ENCODE peak calls at places on chromosomes 4 and X, in eight cellular contexts. U is neural progenitor cell, P is cardiac muscle cell, G is left ventricle myocardium inferior, K is HL-60, W is neuronal stem cell, T is tibial nerve, R is H9. J is an unnamed sample.

GRCh38 chr4:89000844-89001360 is 56.1 kb downstream of the FAM13A start:
- DNase-seq in U (no peak), P (no peak), G (no peak), K (no peak), W (no peak), T (no peak), R (no peak), J (peak; percentile 94)

GRCh38 chr4:48944659-48945290 is 38.2 kb upstream of the OCIAD2 start:
- DNase-seq in U (peak; percentile 48), P (no peak), G (no peak), K (peak; percentile 23), W (no peak), T (no peak), R (peak; percentile 71), J (no peak)

GRCh38 chrX:15310117-15310516 is 5.3 kb downstream of the ASB11 start:
- DNase-seq in U (no peak), P (peak; percentile 50), G (no peak), K (no peak), W (no peak), T (no peak), R (no peak), J (peak; percentile 5)

GRCh38 chr4:93261207-93261606 is 567.3 kb upstream of the ATOH1 start:
- DNase-seq in U (no peak), P (no peak), G (no peak), K (no peak), W (no peak), T (no peak), R (no peak), J (no peak)

GRCh38 chr4:173025131-173025530 is 143.5 kb upstream of the GALNT7 start:
- DNase-seq in U (peak; percentile 82), P (peak; percentile 80), G (no peak), K (peak; percentile 77), W (peak; percentile 50), T (no peak), R (peak; percentile 65), J (peak; percentile 81)

GRCh38 chrX:1874416-1874815 is 259.6 kb downstream of the ASMT start:
- DNase-seq in U (no peak), P (no peak), G (no peak), K (no peak), W (no peak), T (no peak), R (no peak), J (no peak)

GRCh38 chr4:8391071-8391470 is 49.5 kb downstream of the ACOX3 start:
- DNase-seq in U (no peak), P (no peak), G (no peak), K (no peak), W (no peak), T (no peak), R (no peak), J (no peak)

GRCh38 chr4:8297691-8298485 is 28.3 kb downstream of the HTRA3 start:
- DNase-seq in U (no peak), P (no peak), G (peak; percentile 13), K (no peak), W (no peak), T (no peak), R (no peak), J (no peak)

GRCh38 chr4:153792007-153792892 is 3.4 kb upstream of the SFRP2 start:
- DNase-seq in U (peak; percentile 90), P (peak; percentile 80), G (no peak), K (peak; percentile 18), W (peak; percentile 94), T (peak; percentile 70), R (peak; percentile 94), J (peak; percentile 11)
- H3K27me3 ChIP-seq in U (peaks cover 7% of the 10 kb centered on the region), P (peaks cover 54% of the 10 kb centered on the region), G (peaks cover 96% of the 10 kb centered on the region), K (peaks cover 77% of the 10 kb centered on the region), W (no peaks in the 10 kb centered on the region), T (no peaks in the 10 kb centered on the region), R (no peaks in the 10 kb centered on the region), J (peaks cover 48% of the 10 kb centered on the region)

GRCh38 chr4:188329526-188329925 is 190.3 kb downstream of the TRIML1 start:
- DNase-seq in U (no peak), P (no peak), G (no peak), K (no peak), W (no peak), T (no peak), R (no peak), J (peak; percentile 2)

GRCh38 chr4:188336891-188337290 is 197.7 kb downstream of the TRIML1 start:
- DNase-seq in U (no peak), P (no peak), G (no peak), K (no peak), W (no peak), T (no peak), R (no peak), J (no peak)

GRCh38 chr4:188328966-188329365 is 189.7 kb downstream of the TRIML1 start:
- DNase-seq in U (no peak), P (no peak), G (no peak), K (no peak), W (no peak), T (no peak), R (no peak), J (no peak)

DNA sequence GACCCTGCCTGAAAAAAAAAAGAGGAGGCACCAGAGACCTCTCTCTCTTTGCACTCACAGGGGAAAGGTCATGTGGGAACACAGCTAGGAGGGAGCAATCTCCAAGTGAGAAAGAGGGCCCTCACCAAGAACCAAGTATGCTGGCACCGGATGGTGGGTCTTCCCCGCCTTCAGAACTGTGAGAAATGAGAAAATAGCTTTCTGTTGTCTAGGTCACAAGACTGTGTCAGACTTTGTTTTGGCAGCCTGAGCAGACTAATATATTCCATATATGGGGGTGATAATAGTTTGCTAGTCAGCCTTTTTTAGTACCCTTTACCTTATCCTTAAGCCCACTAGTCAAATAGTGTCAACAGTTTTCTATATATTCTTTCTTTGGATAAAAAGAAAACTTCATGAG is 193.0 kb downstream of the TRIML1 start:
- DNase-seq in U (no peak), P (no peak), G (no peak), K (no peak), W (no peak), T (no peak), R (no peak), J (no peak)
- H3K27ac ChIP-seq in U (no peak overlapping the region), P (no peak overlapping the region), G (no peak overlapping the region), K (no peak overlapping the region), W (no peak overlapping the region), T (no peak overlapping the region), R (no peak overlapping the region), J (no peak overlapping the region)

DNA sequence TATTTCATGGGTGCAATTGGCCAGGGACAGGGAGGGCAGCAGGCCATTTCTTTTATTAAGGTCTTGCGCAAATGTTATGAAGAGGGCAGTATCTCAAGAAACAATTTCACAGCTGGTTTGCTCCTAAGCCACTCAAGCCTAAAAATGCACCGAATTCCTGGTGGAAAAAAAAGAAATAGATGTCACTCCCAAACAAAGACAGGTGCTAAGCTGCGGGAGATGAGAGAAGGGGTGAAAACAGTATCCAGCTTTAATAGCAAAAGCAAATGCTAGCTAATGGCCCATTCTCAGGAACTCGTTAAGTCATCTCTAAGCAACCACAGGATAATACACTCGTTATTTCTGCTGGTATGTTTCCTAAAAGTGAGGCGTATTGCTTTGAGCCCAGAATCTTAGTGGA is 116.4 kb downstream of the ARX start:
- DNase-seq in U (peak; percentile 65), P (no peak), G (no peak), K (no peak), W (no peak), T (no peak), R (no peak), J (no peak)
- H3K27me3 ChIP-seq in U (no peaks in the 10 kb centered on the region), P (no peaks in the 10 kb centered on the region), G (no peaks in the 10 kb centered on the region), K (no peaks in the 10 kb centered on the region), W (no peaks in the 10 kb centered on the region), T (no peaks in the 10 kb centered on the region), R (no peaks in the 10 kb centered on the region), J (no peaks in the 10 kb centered on the region)

DNA sequence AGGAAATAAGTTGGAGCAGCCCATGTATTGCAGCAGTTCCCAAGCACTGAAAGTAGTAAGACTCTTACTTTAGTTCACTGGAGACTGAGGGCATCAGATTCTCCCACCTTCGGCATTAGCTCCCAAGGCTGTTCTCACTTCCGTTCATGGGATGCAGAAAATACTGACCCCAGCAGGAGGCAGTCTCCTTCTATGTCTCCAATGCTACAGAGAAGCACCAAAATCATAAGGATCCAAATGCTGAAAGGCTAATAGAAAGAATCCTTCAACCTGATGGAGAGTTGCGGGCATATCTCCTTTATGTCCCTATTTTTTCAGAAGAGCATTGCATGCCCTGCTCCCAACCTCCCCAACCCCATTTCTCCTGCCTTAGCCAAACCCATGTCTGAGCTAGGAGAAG is 32.4 kb downstream of the ADH7 start:
- DNase-seq in U (no peak), P (no peak), G (no peak), K (no peak), W (no peak), T (no peak), R (peak; percentile 30), J (no peak)
- H3K27ac ChIP-seq in U (no peak overlapping the region), P (no peak overlapping the region), G (peak overlapping the region; percentile 72), K (no peak overlapping the region), W (no peak overlapping the region), T (peak overlapping the region; percentile 72), R (no peak overlapping the region), J (no peak overlapping the region)

GRCh38 chrX:145848857-145849256 is 31.2 kb downstream of the SLITRK2 start:
- DNase-seq in U (no peak), P (no peak), G (no peak), K (no peak), W (no peak), T (no peak), R (no peak), J (no peak)

GRCh38 chrX:145843196-145843595 is 25.6 kb downstream of the SLITRK2 start:
- DNase-seq in U (no peak), P (peak; percentile 53), G (no peak), K (no peak), W (no peak), T (no peak), R (no peak), J (no peak)

GRCh38 chrX:145848451-145848850 is 30.8 kb downstream of the SLITRK2 start:
- DNase-seq in U (no peak), P (no peak), G (no peak), K (no peak), W (no peak), T (no peak), R (no peak), J (no peak)

GRCh38 chrX:145844886-145845285 is 27.3 kb downstream of the SLITRK2 start:
- DNase-seq in U (no peak), P (no peak), G (no peak), K (no peak), W (no peak), T (no peak), R (no peak), J (no peak)
- H3K27me3 ChIP-seq in U (no peaks in the 10 kb centered on the region), P (no peaks in the 10 kb centered on the region), G (no peaks in the 10 kb centered on the region), K (no peaks in the 10 kb centered on the region), W (no peaks in the 10 kb centered on the region), T (no peaks in the 10 kb centered on the region), R (no peaks in the 10 kb centered on the region), J (no peaks in the 10 kb centered on the region)

GRCh38 chr4:147833741-147834140 is 101.9 kb downstream of the ARHGAP10 start:
- DNase-seq in U (no peak), P (no peak), G (no peak), K (no peak), W (no peak), T (no peak), R (no peak), J (no peak)
- H3K27ac ChIP-seq in U (no peak overlapping the region), P (no peak overlapping the region), G (peak overlapping the region; percentile 92), K (no peak overlapping the region), W (no peak overlapping the region), T (no peak overlapping the region), R (no peak overlapping the region), J (no peak overlapping the region)